ENCODE peak calls at places on chromosomes 7 and 10, in five cellular contexts. C is IMR-90, L is H9, B is H1, G is mesenchymal stem cell. T is an unnamed sample. For H3K4me1, the result is how much of the 10 kb centered on the place peaks cover.

GRCh38 chr10:86652361-86653202 is 1.8 kb upstream of the OPN4 start:
- DNase-seq in C (peak), L (peak), B (no peak), G (no peak), T (no peak)

GRCh38 chr10:109765838-109766237 is 157.5 kb downstream of the XPNPEP1 start:
- DNase-seq in C (no peak), L (no peak), B (no peak), G (no peak), T (no peak)

GRCh38 chr7:74056096-74056915 is 27.3 kb upstream of the LIMK1 start:
- DNase-seq in C (no peak), L (no peak), B (no peak), G (no peak), T (no peak)

GRCh38 chr10:83357627-83358026 is 781.7 kb upstream of the GHITM start:
- DNase-seq in C (no peak), L (no peak), B (no peak), G (no peak), T (no peak)

GRCh38 chr10:5413012-5413938 is 918 bp downstream of the NET1 start:
- DNase-seq in C (peak), L (peak), B (no peak), G (peak), T (peak)

GRCh38 chr10:1741450-1741849 is 4.1 kb upstream of the ADARB2 start:
- DNase-seq in C (no peak), L (no peak), B (no peak), G (no peak), T (no peak)

GRCh38 chr10:93873427-93874115 is 20.2 kb upstream of the SLC35G1 start:
- DNase-seq in C (peak), L (no peak), B (no peak), G (peak), T (no peak)

GRCh38 chr7:79272066-79272669 is 181.3 kb downstream of the MAGI2 start:
- DNase-seq in C (peak), L (no peak), B (no peak), G (peak), T (peak)

GRCh38 chr7:81029523-81029922 is 110.7 kb upstream of the SEMA3C start:
- DNase-seq in C (no peak), L (no peak), B (no peak), G (no peak), T (no peak)

GRCh38 chr10:46524471-46525176 is 31.8 kb downstream of the GPRIN2 start:
- DNase-seq in C (peak), L (no peak), B (no peak), G (peak), T (no peak)

GRCh38 chr7:778271-778967 is 51.3 kb upstream of the PRKAR1B start:
- DNase-seq in C (peak), L (no peak), B (no peak), G (no peak), T (no peak)

GRCh38 chr10:124625831-124626238 is 118.3 kb downstream of the FAM53B start:
- DNase-seq in C (no peak), L (no peak), B (no peak), G (no peak), T (no peak)
- H3K4me1 ChIP-seq in C (under half), L (under half), B (under half), G (under half), T (under half)

DNA sequence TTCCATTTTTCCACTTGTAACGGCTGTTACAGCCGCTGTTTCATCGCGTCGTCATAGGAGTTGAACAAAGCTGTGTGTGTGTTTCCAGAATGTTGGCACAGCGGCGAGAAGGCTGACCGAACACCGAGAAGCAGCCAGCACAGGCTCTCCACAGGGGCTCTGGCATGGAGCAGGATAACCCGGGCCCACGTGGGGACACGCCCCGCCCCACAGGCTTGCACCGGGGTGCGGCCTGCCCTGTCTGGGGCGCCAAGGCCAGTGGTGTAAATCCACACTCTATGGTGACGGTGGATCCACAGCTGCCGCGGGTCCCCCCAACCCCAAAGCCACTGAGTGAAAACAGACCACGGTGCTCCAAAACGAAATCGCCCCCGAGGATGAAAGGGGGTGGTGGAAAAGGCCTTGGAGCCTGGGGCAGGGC is 448.2 kb downstream of the DNAJB6 start:
- DNase-seq in C (no peak), L (no peak), B (no peak), G (no peak), T (no peak)
- H3K4ac ChIP-seq in C (no peak), L (no peak), B (no peak), G (no peak), T (no peak)

DNA sequence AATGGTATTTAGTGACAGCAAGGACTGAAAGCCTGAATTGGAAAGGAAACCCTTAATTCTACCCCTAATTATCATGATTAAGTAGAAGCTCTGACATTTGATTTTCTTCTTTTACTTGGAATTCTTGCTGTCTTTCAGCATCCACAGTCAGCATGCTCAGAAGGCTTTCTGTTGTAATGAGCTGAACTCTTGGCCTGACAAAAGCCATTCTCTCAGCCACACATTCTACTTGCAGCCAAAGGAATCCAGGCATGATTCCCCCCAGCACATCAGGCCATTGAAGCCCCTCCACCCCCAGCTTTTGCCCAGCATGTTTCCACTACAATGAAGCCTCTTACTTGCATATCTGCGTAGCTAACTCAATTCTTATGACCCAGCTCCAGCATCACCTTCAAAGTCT is 94.3 kb upstream of the FRMD4A start:
- DNase-seq in C (no peak), L (no peak), B (peak), G (no peak), T (peak)
- H2AFZ ChIP-seq in C (peak), L (no peak), B (no peak), G (no peak), T (peak)

DNA sequence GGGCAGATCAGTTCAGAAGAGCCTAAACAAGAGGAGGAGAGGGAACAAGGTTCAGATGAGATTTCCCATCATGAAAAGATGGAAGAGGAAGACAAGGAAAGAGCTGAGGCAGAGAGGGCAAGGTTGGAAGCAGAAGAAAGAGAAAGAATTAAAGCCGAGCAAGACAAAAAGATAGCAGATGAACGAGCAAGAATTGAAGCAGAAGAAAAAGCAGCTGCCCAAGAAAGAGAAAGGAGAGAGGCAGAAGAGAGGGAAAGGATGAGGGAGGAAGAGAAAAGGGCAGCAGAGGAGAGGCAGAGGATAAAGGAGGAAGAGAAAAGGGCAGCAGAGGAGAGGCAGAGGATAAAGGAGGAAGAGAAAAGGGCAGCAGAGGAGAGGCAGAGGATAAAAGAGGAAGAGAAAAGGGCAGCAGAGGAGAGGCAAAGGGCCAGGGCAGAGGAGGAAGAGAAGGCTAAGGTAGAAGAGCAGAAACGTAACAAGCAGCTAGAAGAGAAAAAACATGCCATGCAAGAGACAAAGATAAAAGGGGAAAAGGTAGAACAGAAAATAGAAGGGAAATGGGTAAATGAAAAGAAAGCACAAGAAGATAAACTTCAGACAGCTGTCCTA is 52.7 kb upstream of the AGBL3 start:
- DNase-seq in C (no peak), L (no peak), B (no peak), G (no peak), T (no peak)
- H3K4me1 ChIP-seq in C (under half), L (under half), B (under half), G (under half), T (under half)

GRCh38 chr7:20019757-20020432 is 197.3 kb downstream of the MACC1 start:
- DNase-seq in C (no peak), L (no peak), B (peak), G (no peak), T (no peak)
- H3K4ac ChIP-seq in C (no peak), L (no peak), B (no peak), G (no peak), T (no peak)

GRCh38 chr7:151342102-151342646 is 562 bp downstream of the NUB1 start:
- DNase-seq in C (no peak), L (no peak), B (no peak), G (no peak), T (no peak)
- H2AFZ ChIP-seq in C (peak), L (no peak), B (no peak), G (no peak), T (peak)

GRCh38 chr7:141701489-141702046 is 398 bp downstream of the DENND11 start:
- DNase-seq in C (no peak), L (peak), B (no peak), G (peak), T (peak)
- H3K4me1 ChIP-seq in C (under half), L (under half), B (under half), G (under half), T (under half)

T was measured in neuronal stem cell.